ENCODE peak calls at places on chromosomes 3 and 15, in ten cellular contexts. Y is uterus, Z is psoas muscle, C is heart left ventricle, R is GM23248, P is PC-9, A is lower lobe of right lung, F is transverse colon, H is fibroblast of lung, N is substantia nigra. J is an unnamed sample.

GRCh38 chr15:48565560-48566482 is 79.7 kb downstream of the FBN1 start:
- DNase-seq in Y (no peak), Z (no peak), C (no peak), R (peak), P (peak), A (no peak), F (no peak), H (peak), N (no peak), J (no peak)

GRCh38 chr15:32908135-32908801 is 190.5 kb downstream of the GREM1 start:
- DNase-seq in Y (no peak), Z (no peak), C (no peak), R (no peak), P (no peak), A (no peak), F (peak), H (peak), N (no peak), J (no peak)

GRCh38 chr15:70036585-70037343 is 61.0 kb downstream of the TLE3 start:
- DNase-seq in Y (no peak), Z (no peak), C (no peak), R (no peak), P (peak), A (peak), F (peak), H (no peak), N (no peak), J (no peak)

GRCh38 chr3:12772462-12772861 is 13.4 kb upstream of the TMEM40 start:
- DNase-seq in Y (no peak), Z (no peak), C (no peak), R (no peak), P (no peak), A (no peak), F (no peak), H (no peak), N (no peak), J (no peak)

GRCh38 chr3:188191460-188191859 is 37.5 kb downstream of the LPP start:
- DNase-seq in Y (peak), Z (no peak), C (no peak), R (no peak), P (no peak), A (no peak), F (no peak), H (no peak), N (no peak), J (no peak)

GRCh38 chr15:53836618-53837017 is 77.2 kb upstream of the WDR72 start:
- DNase-seq in Y (no peak), Z (no peak), C (no peak), R (no peak), P (no peak), A (no peak), F (no peak), H (no peak), N (no peak), J (no peak)

GRCh38 chr3:189148090-189148507 is 23.7 kb upstream of the TPRG1 start:
- DNase-seq in Y (peak), Z (peak), C (peak), R (peak), P (peak), A (no peak), F (peak), H (peak), N (peak), J (peak)

GRCh38 chr15:24861014-24861690 is 93.6 kb upstream of the SNRPN start:
- DNase-seq in Y (no peak), Z (no peak), C (no peak), R (no peak), P (no peak), A (no peak), F (no peak), H (no peak), N (no peak), J (no peak)

GRCh38 chr15:90295270-90295648 is 29.8 kb downstream of the NGRN start:
- DNase-seq in Y (no peak), Z (no peak), C (no peak), R (no peak), P (no peak), A (no peak), F (no peak), H (no peak), N (no peak), J (no peak)

GRCh38 chr3:165523801-165524200 is 313.4 kb downstream of the BCHE start:
- DNase-seq in Y (no peak), Z (no peak), C (no peak), R (no peak), P (no peak), A (no peak), F (no peak), H (peak), N (no peak), J (no peak)

GRCh38 chr3:14503706-14504065 is 36.5 kb downstream of the GRIP2 start:
- DNase-seq in Y (no peak), Z (no peak), C (no peak), R (no peak), P (no peak), A (no peak), F (no peak), H (no peak), N (no peak), J (no peak)

GRCh38 chr3:10244004-10244403 is 4.3 kb upstream of the TATDN2 start:
- DNase-seq in Y (no peak), Z (no peak), C (no peak), R (no peak), P (no peak), A (no peak), F (no peak), H (no peak), N (no peak), J (no peak)

GRCh38 chr15:65383456-65383855 is 5.7 kb upstream of the IGDCC3 start:
- DNase-seq in Y (no peak), Z (no peak), C (no peak), R (no peak), P (no peak), A (peak), F (no peak), H (no peak), N (no peak), J (no peak)

GRCh38 chr3:55252921-55253320 is 234.2 kb downstream of the WNT5A start:
- DNase-seq in Y (no peak), Z (no peak), C (no peak), R (peak), P (no peak), A (no peak), F (no peak), H (peak), N (no peak), J (no peak)

GRCh38 chr3:105353485-105354161 is 13.1 kb upstream of the ALCAM start:
- DNase-seq in Y (no peak), Z (peak), C (peak), R (no peak), P (peak), A (peak), F (no peak), H (peak), N (peak), J (no peak)

GRCh38 chr3:173653781-173654180 is 256.2 kb downstream of the NLGN1 start:
- DNase-seq in Y (no peak), Z (no peak), C (no peak), R (peak), P (no peak), A (no peak), F (no peak), H (peak), N (no peak), J (no peak)

DNA sequence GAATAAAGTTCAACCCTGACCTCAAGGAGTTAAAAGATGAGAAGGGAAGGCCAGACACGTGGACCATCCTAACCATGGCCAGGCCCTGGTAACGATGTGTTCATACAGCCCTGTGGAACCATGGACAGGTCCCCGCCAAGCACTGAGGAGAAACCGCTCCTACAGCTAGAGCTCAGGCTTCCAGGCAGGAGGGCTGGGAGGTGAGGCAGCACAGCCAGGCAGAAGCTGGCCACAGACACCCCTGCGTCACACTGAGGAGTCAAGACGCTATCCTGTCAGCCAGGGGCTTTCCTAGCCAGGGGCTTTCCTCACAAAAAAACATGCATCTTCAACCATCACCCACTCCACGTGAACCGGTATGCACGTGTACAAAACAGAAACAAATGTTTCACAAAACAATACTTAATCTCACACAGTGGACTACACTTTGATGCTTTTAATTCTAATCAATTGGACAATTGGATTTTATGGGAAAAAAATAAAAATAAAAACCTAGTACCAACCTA is 73.2 kb downstream of the TBC1D2B start:
- DNase-seq in Y (no peak), Z (no peak), C (no peak), R (no peak), P (no peak), A (no peak), F (no peak), H (no peak), N (no peak), J (no peak)
- H3K27ac ChIP-seq in Y (peak), Z (peak), C (peak), R (no peak), P (no peak), A (peak), F (peak), H (no peak), N (no peak), J (peak)

GRCh38 chr15:93007994-93008393 is 81.0 kb downstream of the RGMA start:
- DNase-seq in Y (no peak), Z (no peak), C (no peak), R (no peak), P (no peak), A (no peak), F (no peak), H (no peak), N (no peak), J (no peak)

GRCh38 chr15:93017521-93017920 is 71.5 kb downstream of the RGMA start:
- DNase-seq in Y (no peak), Z (no peak), C (no peak), R (peak), P (no peak), A (no peak), F (no peak), H (no peak), N (no peak), J (no peak)

GRCh38 chr15:93018574-93018973 is 70.4 kb downstream of the RGMA start:
- DNase-seq in Y (no peak), Z (no peak), C (no peak), R (peak), P (no peak), A (no peak), F (no peak), H (no peak), N (peak), J (no peak)

DNA sequence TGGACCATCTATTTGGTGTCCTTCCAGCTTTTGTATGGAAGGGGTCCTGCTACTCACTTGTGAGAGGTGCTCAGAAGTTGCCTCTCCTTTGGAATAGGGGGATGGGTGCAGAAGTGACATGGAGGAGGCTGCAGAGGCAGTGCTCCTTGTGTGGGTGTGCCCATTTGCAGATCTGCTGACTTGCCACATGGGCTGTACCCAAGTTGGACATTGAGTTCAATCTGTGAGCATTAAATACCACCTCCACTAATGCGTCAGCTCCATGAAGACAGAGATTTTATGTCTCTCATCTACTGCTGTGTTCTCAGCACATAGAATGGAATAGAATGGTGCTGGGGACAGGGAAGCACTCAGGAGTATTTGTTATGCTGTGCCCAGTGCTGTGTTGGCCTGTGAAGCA is 76.2 kb downstream of the RGMA start:
- DNase-seq in Y (no peak), Z (no peak), C (no peak), R (no peak), P (no peak), A (no peak), F (no peak), H (no peak), N (no peak), J (no peak)
- H3K27ac ChIP-seq in Y (no peak), Z (no peak), C (no peak), R (no peak), P (no peak), A (no peak), F (no peak), H (no peak), N (no peak), J (no peak)

DNA sequence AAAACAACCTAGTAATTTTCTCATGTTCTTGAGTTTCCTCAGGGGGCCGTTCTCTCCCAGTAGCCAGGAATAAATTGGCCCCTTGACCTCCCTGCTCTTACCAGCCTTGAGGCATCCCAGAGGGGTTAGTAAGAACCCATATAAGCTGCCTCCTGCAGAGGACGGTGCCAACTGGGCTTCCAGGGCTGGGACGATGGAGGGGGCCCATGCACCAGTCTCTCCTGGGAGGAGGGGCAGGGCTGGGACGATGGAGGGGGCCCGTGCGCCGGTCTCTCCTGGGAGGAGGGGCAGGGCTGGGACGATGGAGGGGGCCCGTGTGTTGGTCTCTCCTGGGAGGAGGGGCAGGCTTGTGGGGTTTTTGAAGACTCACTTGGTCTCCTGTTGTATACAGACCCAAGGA is 22.0 kb downstream of the LINGO1 start:
- DNase-seq in Y (no peak), Z (no peak), C (no peak), R (no peak), P (no peak), A (no peak), F (no peak), H (no peak), N (no peak), J (no peak)
- H3K27ac ChIP-seq in Y (no peak), Z (no peak), C (no peak), R (no peak), P (no peak), A (no peak), F (no peak), H (no peak), N (no peak), J (no peak)

GRCh38 chr3:107993771-107994170 is 97.1 kb downstream of the CD47 start:
- DNase-seq in Y (no peak), Z (no peak), C (no peak), R (peak), P (no peak), A (no peak), F (no peak), H (peak), N (no peak), J (no peak)
- H3K27ac ChIP-seq in Y (no peak), Z (no peak), C (peak), R (peak), P (peak), A (no peak), F (no peak), H (no peak), N (no peak), J (no peak)

GRCh38 chr3:186989429-186989828 is 59.1 kb downstream of the ST6GAL1 start:
- DNase-seq in Y (no peak), Z (no peak), C (no peak), R (no peak), P (no peak), A (no peak), F (no peak), H (no peak), N (no peak), J (no peak)

GRCh38 chr3:186988806-186989205 is 58.5 kb downstream of the ST6GAL1 start:
- DNase-seq in Y (no peak), Z (no peak), C (no peak), R (no peak), P (no peak), A (no peak), F (no peak), H (no peak), N (no peak), J (no peak)

GRCh38 chr3:186986406-186986805 is 56.1 kb downstream of the ST6GAL1 start:
- DNase-seq in Y (no peak), Z (no peak), C (no peak), R (no peak), P (no peak), A (no peak), F (no peak), H (no peak), N (no peak), J (no peak)

GRCh38 chr3:186985713-186986364 is 55.5 kb downstream of the ST6GAL1 start:
- DNase-seq in Y (no peak), Z (no peak), C (no peak), R (no peak), P (no peak), A (no peak), F (no peak), H (no peak), N (no peak), J (peak)

DNA sequence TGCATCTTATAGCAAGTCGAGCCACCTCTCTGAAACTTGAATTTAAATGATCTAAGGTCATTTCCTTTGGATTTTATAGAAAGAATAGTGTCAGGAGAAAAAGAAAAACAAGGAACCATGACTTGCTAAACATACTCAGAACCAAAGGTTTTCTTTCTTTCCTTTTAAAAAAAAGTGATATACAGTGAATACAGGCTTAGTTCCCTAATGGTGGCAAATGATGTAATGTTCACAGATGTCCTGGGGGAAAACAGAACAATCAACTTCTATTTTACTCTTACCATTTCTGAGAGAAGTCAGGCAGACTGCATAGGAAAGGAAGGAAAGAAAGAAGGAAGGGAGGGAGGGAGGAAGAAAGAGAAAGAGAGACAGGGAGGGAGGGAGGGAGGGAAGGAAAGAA is 56.5 kb downstream of the ST6GAL1 start:
- DNase-seq in Y (no peak), Z (no peak), C (no peak), R (no peak), P (no peak), A (no peak), F (no peak), H (no peak), N (no peak), J (no peak)
- H3K27ac ChIP-seq in Y (no peak), Z (peak), C (peak), R (no peak), P (no peak), A (no peak), F (peak), H (no peak), N (no peak), J (peak)

DNA sequence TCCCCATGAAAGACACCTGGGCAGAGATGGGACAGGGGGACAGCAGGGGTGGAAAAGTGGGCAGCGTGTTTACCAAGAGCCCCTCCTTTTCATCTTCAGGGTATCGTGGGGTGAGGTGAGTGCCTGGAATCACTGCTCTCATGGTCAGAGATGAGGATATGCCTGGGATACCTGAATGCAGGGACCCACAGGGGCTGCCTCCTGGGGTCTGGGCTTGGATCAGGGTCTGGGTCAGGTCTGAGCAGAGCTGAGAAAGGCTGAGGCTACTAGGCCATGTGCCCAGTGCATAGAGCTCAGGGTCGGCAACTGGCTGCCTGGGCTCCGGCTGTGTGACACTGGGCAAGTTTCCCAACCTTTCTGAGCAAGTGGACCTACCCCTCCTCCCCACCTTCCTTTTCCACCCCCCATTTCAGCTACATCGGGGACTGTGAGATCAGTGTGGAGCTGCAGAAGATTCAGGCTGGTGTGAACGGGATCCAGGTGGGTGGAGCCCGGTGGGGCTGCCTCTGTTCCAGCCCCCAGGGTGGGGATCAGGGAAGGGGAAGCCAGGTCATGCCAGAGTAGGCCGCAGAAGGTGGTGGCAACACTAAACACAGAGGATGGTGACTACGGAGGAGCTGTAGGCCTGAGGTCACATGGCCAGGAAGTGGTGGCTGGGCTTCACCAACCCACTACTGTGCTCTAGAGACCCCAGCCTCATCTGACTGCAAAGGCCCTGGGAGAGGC is 24.5 kb downstream of the ESYT3 start:
- DNase-seq in Y (no peak), Z (no peak), C (peak), R (no peak), P (no peak), A (peak), F (no peak), H (no peak), N (no peak), J (no peak)
- H3K27ac ChIP-seq in Y (no peak), Z (no peak), C (no peak), R (no peak), P (no peak), A (no peak), F (no peak), H (no peak), N (no peak), J (no peak)

J was measured in heart right ventricle.